ENCODE peak calls at places on chromosome 14, in four cellular contexts. L is mesothelial cell of epicardium, H is upper lobe of right lung, F is sciatic nerve. Z is an unnamed sample.
A peak's percentile ranks its signal among the peaks of the same experiment; 100 is the strongest.

GRCh38 chr14:77761205-77761931 is 412 bp upstream of the SNW1 start:
- DNase-seq in F (no peak), L (no peak), H (no peak), Z (peak; percentile 91)

GRCh38 chr14:101843665-101844064 is 82.2 kb downstream of the PPP2R5C start:
- DNase-seq in F (no peak), H (no peak), L (no peak), Z (no peak)

GRCh38 chr14:71776463-71777359 is 155.5 kb upstream of the RGS6 start:
- DNase-seq in H (no peak), L (no peak), F (no peak), Z (no peak)

GRCh38 chr14:44612002-44612401 is 104.9 kb upstream of the FSCB start:
- DNase-seq in F (no peak), L (no peak), H (no peak), Z (no peak)

GRCh38 chr14:105086833-105087307 is 21.6 kb upstream of the GPR132 start:
- DNase-seq in H (peak; percentile 92), L (no peak), F (peak; percentile 85), Z (peak; percentile 56)

GRCh38 chr14:21860172-21860571 is 186.6 kb upstream of the OR4E1 start:
- DNase-seq in F (no peak), H (no peak), L (no peak), Z (no peak)

GRCh38 chr14:105841022-105842009 is 314.9 kb downstream of the TMEM121 start:
- DNase-seq in F (no peak), H (peak; percentile 59), L (no peak), Z (no peak)

GRCh38 chr14:105021656-105022275 is 883 bp upstream of the CDCA4 start:
- DNase-seq in H (peak; percentile 75), L (no peak), F (peak; percentile 67), Z (no peak)

GRCh38 chr14:39219075-39219499 is 14.6 kb upstream of the MIA2 start:
- DNase-seq in L (no peak), H (no peak), F (no peak), Z (no peak)

GRCh38 chr14:91357272-91357671 is 60.3 kb downstream of the CCDC88C start:
- DNase-seq in L (no peak), F (no peak), H (no peak), Z (no peak)

GRCh38 chr14:24984846-24985589 is 64.9 kb downstream of the STXBP6 start:
- DNase-seq in L (no peak), F (no peak), H (no peak), Z (peak; percentile 28)

GRCh38 chr14:96727980-96728717 is 69.0 kb upstream of the VRK1 start:
- DNase-seq in F (no peak), L (no peak), H (no peak), Z (no peak)